ENCODE peak calls at places on chromosomes 11 and 22, in seven cellular contexts. Q is GM12891, O is HepG2, P is H1, U is SK-N-SH, M is GM12878, A is K562. C is an unnamed sample.

GRCh38 chr11:71120346-71120963 is 131.9 kb downstream of the SHANK2 start:
- DNase-seq in Q (no peak), O (peak), P (peak), U (no peak), M (no peak), A (no peak), C (no peak)

GRCh38 chr11:122879785-122880184 is 2.8 kb upstream of the JHY start:
- DNase-seq in Q (no peak), O (no peak), P (peak), U (peak), M (no peak), A (no peak), C (no peak)

GRCh38 chr11:125423247-125423849 is 72.7 kb downstream of the FEZ1 start:
- DNase-seq in Q (peak), O (peak), P (no peak), U (no peak), M (no peak), A (peak), C (no peak)

GRCh38 chr11:82927264-82927880 is 25.8 kb downstream of the DDIAS start:
- DNase-seq in Q (peak), O (peak), P (no peak), U (peak), M (no peak), A (peak), C (peak)

GRCh38 chr11:62905927-62906531 is 15.1 kb downstream of the CHRM1 start:
- DNase-seq in Q (peak), O (peak), P (peak), U (peak), M (peak), A (peak), C (peak)

GRCh38 chr11:94583885-94584500 is 16.8 kb downstream of the PIWIL4 start:
- DNase-seq in Q (no peak), O (no peak), P (no peak), U (no peak), M (peak), A (no peak), C (peak)

GRCh38 chr22:28181332-28181731 is 262.3 kb upstream of the PITPNB start:
- DNase-seq in Q (no peak), O (no peak), P (no peak), U (no peak), M (no peak), A (no peak), C (no peak)

GRCh38 chr22:30234786-30235470 is 11.6 kb downstream of the LIF start:
- DNase-seq in Q (no peak), O (no peak), P (no peak), U (no peak), M (no peak), A (no peak), C (no peak)

GRCh38 chr11:78884761-78885160 is 310.1 kb upstream of the NARS2 start:
- DNase-seq in Q (no peak), O (no peak), P (no peak), U (no peak), M (no peak), A (no peak), C (no peak)

GRCh38 chr11:70448983-70449567 is 50.7 kb downstream of the CTTN start:
- DNase-seq in Q (no peak), O (no peak), P (no peak), U (no peak), M (no peak), A (peak), C (no peak)

GRCh38 chr22:21961127-21961867 is 8.6 kb upstream of the PPM1F start:
- DNase-seq in Q (no peak), O (no peak), P (no peak), U (no peak), M (no peak), A (no peak), C (no peak)
- TF ChIP-seq POLR2AphosphoS5 in Q (no peak), O (no peak), P (no peak), U (no peak), M (peak), A (no peak), C (no peak)

GRCh38 chr11:76282106-76282630 is 75.9 kb upstream of the WNT11 start:
- DNase-seq in Q (no peak), O (no peak), P (no peak), U (no peak), M (no peak), A (no peak), C (no peak)

GRCh38 chr11:76284161-76284560 is 77.9 kb upstream of the WNT11 start:
- DNase-seq in Q (no peak), O (no peak), P (no peak), U (no peak), M (no peak), A (no peak), C (no peak)

GRCh38 chr11:76281558-76281906 is 75.2 kb upstream of the WNT11 start:
- DNase-seq in Q (no peak), O (no peak), P (no peak), U (no peak), M (no peak), A (no peak), C (no peak)

GRCh38 chr11:76282786-76283185 is 76.5 kb upstream of the WNT11 start:
- DNase-seq in Q (no peak), O (no peak), P (no peak), U (peak), M (no peak), A (no peak), C (no peak)

GRCh38 chr11:76283190-76283589 is 76.9 kb upstream of the WNT11 start:
- DNase-seq in Q (no peak), O (no peak), P (no peak), U (no peak), M (no peak), A (no peak), C (no peak)
- TF ChIP-seq TAF1 in Q (no peak), O (no peak), P (no peak), U (no peak), M (no peak), A (no peak), C (no peak)

DNA sequence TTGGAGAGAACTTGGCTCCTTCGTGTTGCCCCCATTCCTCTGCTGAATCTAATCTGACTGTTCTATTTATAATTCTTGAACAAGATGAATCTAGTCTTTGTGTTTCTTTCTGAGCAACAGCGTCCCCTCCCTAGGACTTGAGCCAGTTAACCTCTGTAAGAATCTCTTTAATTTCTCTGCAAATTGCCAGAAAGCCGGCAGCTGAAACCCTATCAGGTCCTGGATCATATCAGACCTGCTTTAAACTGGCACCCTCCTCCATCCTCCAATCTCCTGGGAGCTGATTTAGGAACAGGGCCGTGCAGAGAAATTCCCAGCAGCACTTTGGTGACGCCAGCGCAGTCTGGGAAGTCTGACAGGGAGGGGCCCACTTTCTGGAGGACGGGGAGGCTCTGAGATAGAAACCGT is 289.2 kb upstream of the SORL1-AS1 start:
- DNase-seq in Q (no peak), O (no peak), P (no peak), U (peak), M (no peak), A (no peak), C (no peak)
- TF ChIP-seq POLR2AphosphoS5 in Q (no peak), O (no peak), P (no peak), U (peak), M (no peak), A (no peak), C (no peak)

DNA sequence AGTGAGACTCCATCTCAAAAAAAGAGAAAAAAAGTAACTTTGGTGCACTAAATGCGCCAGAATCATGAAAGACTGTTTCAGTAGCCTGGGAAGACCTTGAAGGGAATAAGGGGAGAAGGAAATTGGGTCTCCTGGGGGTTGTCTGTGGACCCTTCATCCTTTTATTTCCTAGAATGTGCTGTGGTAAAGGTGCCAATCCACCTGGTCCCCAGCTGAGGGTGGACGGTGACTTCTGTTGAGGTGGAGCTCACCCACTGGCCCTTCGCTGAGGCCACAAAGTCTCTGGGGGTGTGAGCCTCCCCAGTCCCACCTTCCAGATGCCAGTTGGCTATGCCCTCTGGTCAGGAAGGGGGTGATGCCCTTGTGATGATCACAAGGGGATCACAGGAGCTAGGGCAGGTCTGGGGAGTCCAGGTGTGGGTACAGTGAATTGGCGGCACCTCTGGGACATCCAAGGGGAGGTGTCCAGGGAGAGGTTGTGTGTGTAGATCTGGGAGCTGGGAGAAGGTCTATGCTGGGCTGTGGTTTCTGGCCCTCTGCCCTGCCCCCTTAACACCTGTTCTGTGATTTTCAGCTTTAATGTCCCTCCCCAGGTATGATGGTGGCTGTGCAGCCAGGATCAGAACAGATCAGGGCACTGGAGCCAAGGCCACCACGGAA is 34.2 kb upstream of the LMO1 start:
- DNase-seq in Q (no peak), O (no peak), P (no peak), U (no peak), M (no peak), A (no peak), C (no peak)
- TF ChIP-seq TAF1 in Q (no peak), O (no peak), P (no peak), U (no peak), M (no peak), A (no peak), C (no peak)

GRCh38 chr11:61160487-61161189 is 588 bp downstream of the VPS37C start:
- DNase-seq in Q (no peak), O (no peak), P (peak), U (no peak), M (no peak), A (no peak), C (no peak)
- TF ChIP-seq POLR2AphosphoS5 in Q (no peak), O (peak), P (no peak), U (no peak), M (peak), A (no peak), C (peak)

DNA sequence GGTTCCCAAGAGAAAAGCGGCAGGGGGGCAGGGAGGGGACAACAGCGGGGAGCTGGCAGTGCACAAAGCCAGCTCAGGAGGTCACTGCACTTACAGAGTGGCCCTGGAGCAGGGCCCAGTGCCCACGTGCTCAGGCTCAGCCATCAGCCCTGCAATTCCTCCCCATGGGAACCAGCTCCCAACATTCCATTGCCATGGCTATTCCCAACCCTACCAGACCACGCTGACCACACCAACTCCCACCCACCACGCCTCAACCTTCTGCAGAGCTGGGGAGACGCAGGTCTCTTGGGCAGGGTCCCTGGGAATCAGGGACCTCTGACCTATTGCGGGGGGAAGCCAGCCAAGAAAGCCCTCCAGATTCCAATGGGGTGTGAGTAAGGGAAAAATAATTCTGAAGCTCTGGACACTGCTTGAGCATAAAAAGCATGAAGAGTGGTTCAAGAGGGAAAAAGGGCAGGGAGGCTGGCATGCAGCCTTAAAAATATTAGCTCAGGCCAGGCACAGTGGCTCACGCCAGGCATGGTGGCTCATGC is 38.3 kb upstream of the TFIP11 start:
- DNase-seq in Q (no peak), O (peak), P (no peak), U (no peak), M (no peak), A (no peak), C (no peak)
- TF ChIP-seq TAF1 in Q (no peak), O (no peak), P (no peak), U (no peak), M (no peak), A (no peak), C (no peak)

DNA sequence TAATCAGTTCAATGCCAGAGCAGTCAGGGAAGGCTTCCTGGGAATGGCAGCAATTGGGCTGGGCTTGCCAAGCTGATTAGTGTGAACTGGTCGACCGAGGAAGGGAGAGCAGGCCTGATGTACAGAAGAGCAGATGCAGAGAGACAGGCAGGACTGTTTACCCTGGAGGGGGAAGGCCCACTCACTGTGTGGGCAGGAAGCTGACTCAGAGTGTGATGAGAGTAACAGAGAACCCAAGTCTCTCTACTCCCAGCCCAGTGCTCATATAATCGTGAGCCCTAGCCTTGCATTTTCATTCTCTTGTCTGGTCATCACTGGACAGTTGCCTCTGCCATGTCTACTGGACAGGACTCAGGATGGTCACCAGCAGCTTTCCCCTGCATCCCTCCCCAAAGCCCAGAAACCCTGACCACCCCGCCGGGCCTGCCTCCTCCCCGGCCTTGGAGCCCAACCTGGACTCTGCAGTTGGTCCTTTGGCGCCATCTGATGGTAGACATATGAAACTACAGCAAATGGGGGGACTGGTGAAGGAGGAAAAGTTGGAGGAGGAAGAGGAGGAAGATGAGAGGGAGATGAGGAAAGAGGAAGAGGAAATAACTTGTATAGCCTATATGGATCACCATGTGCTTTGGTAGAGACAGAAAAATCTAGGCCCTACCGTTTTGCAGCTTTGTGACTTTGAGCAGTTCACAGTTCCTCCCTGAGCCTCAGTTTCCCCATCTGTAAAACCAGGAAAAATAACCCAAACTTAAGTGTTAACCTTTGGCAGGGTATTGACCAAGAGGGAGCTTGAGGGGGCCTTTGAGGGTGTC is 43.4 kb upstream of the PRDM11 start:
- DNase-seq in Q (peak), O (peak), P (peak), U (peak), M (peak), A (peak), C (peak)
- TF ChIP-seq POLR2AphosphoS5 in Q (no peak), O (no peak), P (no peak), U (no peak), M (no peak), A (no peak), C (no peak)

DNA sequence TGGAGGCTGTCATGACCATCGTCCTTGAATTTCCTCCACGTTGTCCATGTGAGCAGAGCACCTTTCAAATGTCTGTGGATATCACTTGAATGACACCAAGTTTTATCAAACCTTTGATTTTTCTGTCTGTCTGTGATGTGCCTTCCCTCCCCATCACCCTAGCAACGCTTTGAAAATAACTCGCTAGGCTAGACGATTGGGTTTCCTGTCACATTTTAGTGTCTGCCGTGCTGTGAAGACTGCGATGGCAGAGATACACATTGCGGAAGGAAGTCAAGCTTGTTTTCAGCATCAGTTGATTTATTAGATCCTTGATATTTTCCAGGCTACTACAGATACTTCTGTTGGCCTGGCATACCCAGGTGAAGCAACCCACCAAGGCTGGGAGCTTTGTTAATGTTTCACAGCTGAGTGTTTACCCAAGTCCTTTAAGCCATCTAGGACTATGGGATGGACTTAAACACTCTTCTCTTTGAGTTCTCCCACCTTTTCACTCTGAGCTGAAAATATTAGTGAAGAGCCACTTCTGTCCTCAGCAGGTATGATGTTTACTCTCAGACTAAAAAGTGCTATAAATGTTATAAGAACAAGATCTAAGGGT is 93.7 kb upstream of the CD44 start:
- DNase-seq in Q (no peak), O (peak), P (no peak), U (no peak), M (no peak), A (no peak), C (no peak)
- TF ChIP-seq TAF1 in Q (no peak), O (no peak), P (no peak), U (no peak), M (no peak), A (no peak), C (no peak)

GRCh38 chr11:1486054-1486825 is at the start of gene MOB2:
- DNase-seq in Q (peak), O (no peak), P (no peak), U (no peak), M (no peak), A (peak), C (no peak)
- TF ChIP-seq POLR2AphosphoS5 in Q (no peak), O (no peak), P (no peak), U (no peak), M (no peak), A (no peak), C (no peak)

GRCh38 chr11:47415949-47416472 is 7.6 kb downstream of the SLC39A13 start:
- DNase-seq in Q (no peak), O (no peak), P (no peak), U (no peak), M (no peak), A (no peak), C (no peak)
- TF ChIP-seq TAF1 in Q (no peak), O (no peak), P (no peak), U (peak), M (no peak), A (no peak), C (no peak)

C was measured in GM12892.